ENCODE peak calls at places on chromosomes 16 and 17, in five cellular contexts. T, F, V, Q and O are unnamed samples.

GRCh38 chr17:59844884-59845594 is 47.7 kb downstream of the TUBD1 start:
- DNase-seq in T (no peak), F (peak; percentile 78), V (peak; percentile 77), Q (peak; percentile 42), O (no peak)

GRCh38 chr17:69870091-69870530 is 204.9 kb upstream of the KCNJ16 start:
- DNase-seq in T (no peak), F (peak; percentile 82), V (no peak), Q (no peak), O (no peak)

GRCh38 chr16:14501331-14502255 is 128.5 kb downstream of the PARN start:
- DNase-seq in T (peak; percentile 88), F (peak; percentile 97), V (peak; percentile 98), Q (peak; percentile 74), O (peak; percentile 89)

GRCh38 chr17:50283714-50284432 is 9.6 kb downstream of the TMEM92 start:
- DNase-seq in T (no peak), F (no peak), V (no peak), Q (no peak), O (no peak)

GRCh38 chr17:49104511-49105074 is 28.0 kb upstream of the B4GALNT2 start:
- DNase-seq in T (no peak), F (peak; percentile 19), V (no peak), Q (no peak), O (peak; percentile 23)

GRCh38 chr16:84485255-84486010 is 19.0 kb downstream of the MEAK7 start:
- DNase-seq in T (no peak), F (no peak), V (no peak), Q (no peak), O (peak; percentile 56)

GRCh38 chr17:8695916-8696415 is 48.7 kb downstream of the CCDC42 start:
- DNase-seq in T (no peak), F (no peak), V (no peak), Q (no peak), O (no peak)

GRCh38 chr16:68825427-68825826 is 17.9 kb upstream of the TANGO6 start:
- DNase-seq in T (no peak), F (no peak), V (no peak), Q (no peak), O (no peak)

GRCh38 chr16:85286066-85286712 is 173.9 kb upstream of the CIBAR2 start:
- DNase-seq in T (peak; percentile 48), F (peak; percentile 88), V (peak; percentile 79), Q (no peak), O (no peak)

GRCh38 chr16:87822571-87822970 is 46.7 kb downstream of the SLC7A5 start:
- DNase-seq in T (no peak), F (no peak), V (no peak), Q (no peak), O (no peak)

GRCh38 chr16:22692034-22692433 is 121.9 kb upstream of the HS3ST2 start:
- DNase-seq in T (no peak), F (peak; percentile 28), V (no peak), Q (no peak), O (no peak)

GRCh38 chr16:4360538-4361021 is 9.5 kb upstream of the PAM16 start:
- DNase-seq in T (no peak), F (no peak), V (no peak), Q (no peak), O (no peak)

GRCh38 chr16:82603784-82604411 is 22.9 kb upstream of the CDH13 start:
- DNase-seq in T (peak; percentile 40), F (peak; percentile 50), V (peak; percentile 78), Q (no peak), O (no peak)

GRCh38 chr17:49842846-49843245 is 5.0 kb downstream of the TAC4 start:
- DNase-seq in T (no peak), F (no peak), V (no peak), Q (no peak), O (no peak)

GRCh38 chr16:57377080-57377841 is 5.0 kb downstream of the CX3CL1 start:
- DNase-seq in T (no peak), F (no peak), V (no peak), Q (no peak), O (no peak)

GRCh38 chr17:76492989-76493501 is 8.2 kb downstream of the RHBDF2 start:
- DNase-seq in T (peak; percentile 57), F (peak; percentile 63), V (peak; percentile 88), Q (peak; percentile 85), O (peak; percentile 91)

GRCh38 chr17:16217002-16217635 is at the start of gene PIGL:
- DNase-seq in T (peak; percentile 80), F (peak; percentile 96), V (peak; percentile 97), Q (peak; percentile 95), O (peak; percentile 93)
- TF ChIP-seq CTCF in T (no peak), F (no peak), V (no peak), Q (peak; percentile 5), O (no peak)

GRCh38 chr16:49742428-49743205 is 113.3 kb downstream of the ZNF423 start:
- DNase-seq in T (no peak), F (no peak), V (no peak), Q (no peak), O (no peak)

GRCh38 chr16:49740190-49740589 is 115.7 kb downstream of the ZNF423 start:
- DNase-seq in T (no peak), F (no peak), V (no peak), Q (no peak), O (no peak)

GRCh38 chr16:49743206-49743470 is 112.8 kb downstream of the ZNF423 start:
- DNase-seq in T (no peak), F (no peak), V (no peak), Q (no peak), O (no peak)

GRCh38 chr16:49737541-49737940 is 118.4 kb downstream of the ZNF423 start:
- DNase-seq in T (no peak), F (no peak), V (no peak), Q (no peak), O (no peak)

GRCh38 chr16:49739381-49739780 is 116.5 kb downstream of the ZNF423 start:
- DNase-seq in T (no peak), F (no peak), V (no peak), Q (no peak), O (no peak)
- TF ChIP-seq CTCF in T (no peak), F (peak; percentile 9), V (no peak), Q (no peak), O (no peak)

GRCh38 chr16:54242199-54242598 is 44.4 kb downstream of the IRX3 start:
- DNase-seq in T (no peak), F (no peak), V (no peak), Q (peak; percentile 21), O (no peak)
- TF ChIP-seq CTCF in T (no peak), F (no peak), V (no peak), Q (no peak), O (no peak)

DNA sequence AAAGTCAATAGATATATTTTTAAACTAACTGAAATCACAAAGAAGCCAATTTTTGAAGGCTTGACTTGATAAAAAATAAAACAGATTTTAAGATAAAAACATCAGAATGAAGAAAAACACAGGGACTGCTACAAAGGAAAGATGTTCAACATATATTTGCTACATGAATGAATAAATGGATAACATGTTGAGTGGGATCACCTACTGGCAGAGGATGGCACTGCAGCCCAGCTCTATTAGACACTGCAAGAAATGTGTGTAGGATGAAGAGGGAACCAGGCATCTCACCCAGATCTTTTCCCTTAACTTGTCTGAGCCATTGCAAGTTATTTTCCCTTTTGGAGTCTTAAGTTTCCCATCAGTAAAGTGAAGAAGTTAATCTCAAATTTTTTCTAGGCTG is 4.2 kb downstream of the AIPL1 start:
- DNase-seq in T (no peak), F (peak; percentile 13), V (no peak), Q (no peak), O (no peak)
- TF ChIP-seq CTCF in T (peak; percentile 28), F (peak; percentile 44), V (peak; percentile 49), Q (no peak), O (peak; percentile 27)

GRCh38 chr17:47830991-47831933 is at the start of the genes LRRC46 and MRPL10:
- DNase-seq in T (peak; percentile 67), F (peak; percentile 89), V (peak; percentile 96), Q (peak; percentile 96), O (peak; percentile 98)
- TF ChIP-seq CTCF in T (peak; percentile 44), F (peak; percentile 36), V (peak; percentile 42), Q (peak; percentile 42), O (peak; percentile 47)

GRCh38 chr17:73823684-73824083 is 179.4 kb upstream of the SDK2 start:
- DNase-seq in T (no peak), F (no peak), V (no peak), Q (no peak), O (no peak)

GRCh38 chr17:73821665-73822064 is 177.4 kb upstream of the SDK2 start:
- DNase-seq in T (no peak), F (peak; percentile 67), V (no peak), Q (no peak), O (no peak)

GRCh38 chr17:73819440-73820395 is 175.5 kb upstream of the SDK2 start:
- DNase-seq in T (no peak), F (no peak), V (no peak), Q (no peak), O (no peak)

GRCh38 chr17:73822371-73822770 is 178.1 kb upstream of the SDK2 start:
- DNase-seq in T (no peak), F (no peak), V (no peak), Q (no peak), O (no peak)

DNA sequence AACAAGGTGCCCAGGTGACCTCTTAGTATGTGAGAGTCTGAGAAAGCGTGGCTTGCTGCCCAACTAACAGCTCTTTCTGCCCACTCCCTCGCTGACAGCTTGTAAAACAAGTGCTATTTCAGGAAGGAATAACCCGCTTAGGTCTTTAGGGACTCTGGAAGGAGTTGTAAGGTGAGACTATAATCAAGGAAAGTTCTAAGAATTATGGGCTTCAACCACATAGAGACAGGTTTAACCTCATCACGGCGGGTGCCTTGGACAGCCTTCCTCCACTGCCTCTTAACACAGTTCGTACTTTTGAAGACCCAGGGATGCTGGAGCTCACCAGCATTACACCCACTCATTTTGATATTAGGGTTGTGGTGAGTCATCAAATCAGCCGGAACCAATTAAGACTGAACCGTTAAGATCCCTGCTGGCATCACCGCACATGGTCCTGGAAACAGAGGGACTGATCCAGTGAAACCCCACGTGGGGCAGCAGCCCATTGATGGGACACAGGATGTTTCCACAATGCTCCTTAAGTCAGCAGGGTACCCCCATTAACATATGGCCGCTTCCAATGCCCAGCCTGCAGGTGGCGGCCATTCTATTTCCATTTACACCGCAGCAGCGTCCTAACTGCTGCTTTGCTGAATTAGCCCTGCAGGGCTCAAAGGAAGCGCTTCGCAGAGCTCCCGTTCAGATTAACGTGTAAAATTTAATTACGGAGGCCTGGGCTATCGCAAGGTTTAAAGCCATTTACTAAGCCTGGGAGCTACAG is 176.6 kb upstream of the SDK2 start:
- DNase-seq in T (no peak), F (peak; percentile 92), V (peak; percentile 10), Q (no peak), O (no peak)
- TF ChIP-seq CTCF in T (no peak), F (peak; percentile 13), V (no peak), Q (peak; percentile 21), O (peak; percentile 10)

GRCh38 chr17:39872700-39873099 is 4.7 kb downstream of the ZPBP2 start:
- DNase-seq in T (peak; percentile 1), F (peak; percentile 51), V (peak; percentile 58), Q (no peak), O (no peak)
- TF ChIP-seq CTCF in T (peak; percentile 36), F (peak; percentile 48), V (peak; percentile 17), Q (no peak), O (no peak)